ENCODE peak calls at places on chromosomes 12 and 14, in eight cellular contexts. One of them, this sample, is unnamed.

GRCh38 chr14:54627718-54628345 is 60.9 kb downstream of the SAMD4A start:
- DNase-seq in fibroblast of lung: peak
- DNase-seq in ascending aorta: peak
- DNase-seq in cardiac fibroblast: peak
- DNase-seq in foreskin fibroblast: peak
- DNase-seq in SK-N-SH: peak
- DNase-seq in bronchial epithelial cell: no peak
- DNase-seq in tibial artery: peak
- DNase-seq in this sample: no peak

GRCh38 chr14:65302571-65303184 is 109.9 kb upstream of the FUT8 start:
- DNase-seq in fibroblast of lung: peak
- DNase-seq in ascending aorta: no peak
- DNase-seq in cardiac fibroblast: peak
- DNase-seq in foreskin fibroblast: no peak
- DNase-seq in SK-N-SH: no peak
- DNase-seq in bronchial epithelial cell: no peak
- DNase-seq in tibial artery: no peak
- DNase-seq in this sample: no peak

GRCh38 chr14:50088117-50088515 is 28.3 kb downstream of the VCPKMT start:
- DNase-seq in fibroblast of lung: no peak
- DNase-seq in ascending aorta: no peak
- DNase-seq in cardiac fibroblast: no peak
- DNase-seq in foreskin fibroblast: no peak
- DNase-seq in SK-N-SH: no peak
- DNase-seq in bronchial epithelial cell: no peak
- DNase-seq in tibial artery: no peak
- DNase-seq in this sample: no peak

GRCh38 chr12:94157891-94158495 is 9.6 kb downstream of the PLXNC1 start:
- DNase-seq in fibroblast of lung: no peak
- DNase-seq in ascending aorta: no peak
- DNase-seq in cardiac fibroblast: no peak
- DNase-seq in foreskin fibroblast: no peak
- DNase-seq in SK-N-SH: no peak
- DNase-seq in bronchial epithelial cell: no peak
- DNase-seq in tibial artery: no peak
- DNase-seq in this sample: no peak

GRCh38 chr14:91219505-91220389 is 24.8 kb downstream of the GPR68 start:
- DNase-seq in fibroblast of lung: no peak
- DNase-seq in ascending aorta: no peak
- DNase-seq in cardiac fibroblast: no peak
- DNase-seq in foreskin fibroblast: no peak
- DNase-seq in SK-N-SH: no peak
- DNase-seq in bronchial epithelial cell: no peak
- DNase-seq in tibial artery: no peak
- DNase-seq in this sample: no peak

GRCh38 chr12:122437656-122438121 is 15.2 kb upstream of the CLIP1 start:
- DNase-seq in fibroblast of lung: peak
- DNase-seq in ascending aorta: peak
- DNase-seq in cardiac fibroblast: peak
- DNase-seq in foreskin fibroblast: peak
- DNase-seq in SK-N-SH: no peak
- DNase-seq in bronchial epithelial cell: peak
- DNase-seq in tibial artery: peak
- DNase-seq in this sample: no peak

GRCh38 chr14:91303091-91303923 is 58.8 kb upstream of the GPR68 start:
- DNase-seq in fibroblast of lung: no peak
- DNase-seq in ascending aorta: no peak
- DNase-seq in cardiac fibroblast: peak
- DNase-seq in foreskin fibroblast: peak
- DNase-seq in SK-N-SH: peak
- DNase-seq in bronchial epithelial cell: peak
- DNase-seq in tibial artery: no peak
- DNase-seq in this sample: no peak

GRCh38 chr14:20707622-20708021 is 19.1 kb downstream of the ANG start:
- DNase-seq in fibroblast of lung: peak
- DNase-seq in ascending aorta: no peak
- DNase-seq in cardiac fibroblast: peak
- DNase-seq in foreskin fibroblast: no peak
- DNase-seq in SK-N-SH: no peak
- DNase-seq in bronchial epithelial cell: peak
- DNase-seq in tibial artery: no peak
- DNase-seq in this sample: no peak

GRCh38 chr12:22658214-22658613 is 33.2 kb downstream of the ETNK1 start:
- DNase-seq in fibroblast of lung: peak
- DNase-seq in ascending aorta: no peak
- DNase-seq in cardiac fibroblast: peak
- DNase-seq in foreskin fibroblast: peak
- DNase-seq in SK-N-SH: no peak
- DNase-seq in bronchial epithelial cell: peak
- DNase-seq in tibial artery: no peak
- DNase-seq in this sample: peak

GRCh38 chr14:31110872-31111271 is 84.7 kb upstream of the STRN3 start:
- DNase-seq in fibroblast of lung: no peak
- DNase-seq in ascending aorta: no peak
- DNase-seq in cardiac fibroblast: peak
- DNase-seq in foreskin fibroblast: no peak
- DNase-seq in SK-N-SH: no peak
- DNase-seq in bronchial epithelial cell: no peak
- DNase-seq in tibial artery: no peak
- DNase-seq in this sample: no peak

GRCh38 chr14:92874961-92875360 is 48.0 kb upstream of the CHGA start:
- DNase-seq in fibroblast of lung: no peak
- DNase-seq in ascending aorta: no peak
- DNase-seq in cardiac fibroblast: no peak
- DNase-seq in foreskin fibroblast: no peak
- DNase-seq in SK-N-SH: no peak
- DNase-seq in bronchial epithelial cell: no peak
- DNase-seq in tibial artery: no peak
- DNase-seq in this sample: no peak

GRCh38 chr14:105387530-105387922 is 10.8 kb upstream of the TEX22 start:
- DNase-seq in fibroblast of lung: no peak
- DNase-seq in ascending aorta: no peak
- DNase-seq in cardiac fibroblast: no peak
- DNase-seq in foreskin fibroblast: no peak
- DNase-seq in SK-N-SH: no peak
- DNase-seq in bronchial epithelial cell: no peak
- DNase-seq in tibial artery: no peak
- DNase-seq in this sample: no peak

GRCh38 chr12:48978741-48979601 is 849 bp downstream of the WNT1 start:
- DNase-seq in fibroblast of lung: no peak
- DNase-seq in ascending aorta: no peak
- DNase-seq in cardiac fibroblast: no peak
- DNase-seq in foreskin fibroblast: peak
- DNase-seq in SK-N-SH: no peak
- DNase-seq in bronchial epithelial cell: no peak
- DNase-seq in tibial artery: no peak
- DNase-seq in this sample: no peak
- H3K4me3 ChIP-seq in fibroblast of lung: peak
- H3K4me3 ChIP-seq in ascending aorta: peak
- H3K4me3 ChIP-seq in cardiac fibroblast: no peak
- H3K4me3 ChIP-seq in foreskin fibroblast: no peak
- H3K4me3 ChIP-seq in SK-N-SH: peak
- H3K4me3 ChIP-seq in bronchial epithelial cell: no peak
- H3K4me3 ChIP-seq in tibial artery: peak
- H3K4me3 ChIP-seq in this sample: no peak

GRCh38 chr12:124713436-124714082 is 146.1 kb upstream of the NCOR2 start:
- DNase-seq in fibroblast of lung: peak
- DNase-seq in ascending aorta: peak
- DNase-seq in cardiac fibroblast: peak
- DNase-seq in foreskin fibroblast: peak
- DNase-seq in SK-N-SH: peak
- DNase-seq in bronchial epithelial cell: peak
- DNase-seq in tibial artery: peak
- DNase-seq in this sample: no peak
- H3K4me3 ChIP-seq in fibroblast of lung: peak
- H3K4me3 ChIP-seq in ascending aorta: peak
- H3K4me3 ChIP-seq in cardiac fibroblast: peak
- H3K4me3 ChIP-seq in foreskin fibroblast: peak
- H3K4me3 ChIP-seq in SK-N-SH: peak
- H3K4me3 ChIP-seq in bronchial epithelial cell: no peak
- H3K4me3 ChIP-seq in tibial artery: peak
- H3K4me3 ChIP-seq in this sample: no peak

DNA sequence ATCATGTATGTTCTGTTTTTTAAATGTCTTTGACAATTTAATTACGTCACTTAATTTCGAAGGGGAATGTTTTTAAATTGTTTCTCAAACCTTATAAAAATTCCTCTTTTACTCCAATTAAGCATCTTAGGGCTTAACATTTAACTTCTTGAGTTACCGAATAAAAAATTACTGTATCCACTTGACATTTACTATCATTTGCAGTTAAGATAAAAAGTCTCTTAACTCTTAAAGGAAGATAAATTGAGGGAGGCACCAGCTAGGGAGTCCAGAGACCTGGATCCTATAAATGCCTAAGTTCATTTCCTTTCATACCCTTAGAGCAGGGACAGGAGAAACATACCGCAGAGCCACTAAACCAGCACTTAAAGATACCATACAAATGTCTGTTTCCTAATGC is 71.5 kb downstream of the GALNT4 start:
- DNase-seq in fibroblast of lung: no peak
- DNase-seq in ascending aorta: no peak
- DNase-seq in cardiac fibroblast: no peak
- DNase-seq in foreskin fibroblast: no peak
- DNase-seq in SK-N-SH: no peak
- DNase-seq in bronchial epithelial cell: no peak
- DNase-seq in tibial artery: no peak
- DNase-seq in this sample: no peak
- H3K4me3 ChIP-seq in fibroblast of lung: no peak
- H3K4me3 ChIP-seq in ascending aorta: peak
- H3K4me3 ChIP-seq in cardiac fibroblast: no peak
- H3K4me3 ChIP-seq in foreskin fibroblast: no peak
- H3K4me3 ChIP-seq in SK-N-SH: no peak
- H3K4me3 ChIP-seq in bronchial epithelial cell: no peak
- H3K4me3 ChIP-seq in tibial artery: no peak
- H3K4me3 ChIP-seq in this sample: no peak

DNA sequence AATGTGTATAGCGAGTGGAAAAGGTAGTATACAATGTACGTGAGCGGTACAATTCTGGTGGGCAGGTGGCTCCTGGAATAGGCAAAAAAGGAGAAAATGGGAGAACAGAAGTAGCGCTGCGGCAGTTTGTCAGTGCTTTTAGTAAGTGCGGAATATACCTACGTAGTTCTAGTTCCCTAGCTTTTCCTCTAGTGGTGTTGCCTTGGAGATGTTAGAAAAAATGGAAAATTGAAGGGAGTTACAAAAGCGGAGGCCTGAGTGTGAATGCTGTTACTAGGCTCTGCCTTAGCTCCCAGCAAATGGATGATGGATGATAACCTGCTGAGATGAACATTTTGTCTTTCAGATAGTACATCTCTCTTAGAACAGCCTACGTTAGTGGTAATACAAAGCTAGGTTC is 1.1 kb downstream of the TTC8 start:
- DNase-seq in fibroblast of lung: peak
- DNase-seq in ascending aorta: no peak
- DNase-seq in cardiac fibroblast: no peak
- DNase-seq in foreskin fibroblast: no peak
- DNase-seq in SK-N-SH: peak
- DNase-seq in bronchial epithelial cell: no peak
- DNase-seq in tibial artery: no peak
- DNase-seq in this sample: no peak
- H3K4me3 ChIP-seq in fibroblast of lung: peak
- H3K4me3 ChIP-seq in ascending aorta: peak
- H3K4me3 ChIP-seq in cardiac fibroblast: peak
- H3K4me3 ChIP-seq in foreskin fibroblast: peak
- H3K4me3 ChIP-seq in SK-N-SH: peak
- H3K4me3 ChIP-seq in bronchial epithelial cell: no peak
- H3K4me3 ChIP-seq in tibial artery: peak
- H3K4me3 ChIP-seq in this sample: peak

GRCh38 chr12:12736759-12737676 is 19.9 kb downstream of the CDKN1B start:
- DNase-seq in fibroblast of lung: peak
- DNase-seq in ascending aorta: peak
- DNase-seq in cardiac fibroblast: peak
- DNase-seq in foreskin fibroblast: peak
- DNase-seq in SK-N-SH: peak
- DNase-seq in bronchial epithelial cell: peak
- DNase-seq in tibial artery: peak
- DNase-seq in this sample: no peak

GRCh38 chr12:12734561-12735071 is 17.4 kb downstream of the CDKN1B start:
- DNase-seq in fibroblast of lung: peak
- DNase-seq in ascending aorta: no peak
- DNase-seq in cardiac fibroblast: no peak
- DNase-seq in foreskin fibroblast: peak
- DNase-seq in SK-N-SH: no peak
- DNase-seq in bronchial epithelial cell: no peak
- DNase-seq in tibial artery: no peak
- DNase-seq in this sample: no peak

GRCh38 chr12:12733118-12733517 is 15.9 kb downstream of the CDKN1B start:
- DNase-seq in fibroblast of lung: no peak
- DNase-seq in ascending aorta: no peak
- DNase-seq in cardiac fibroblast: no peak
- DNase-seq in foreskin fibroblast: no peak
- DNase-seq in SK-N-SH: no peak
- DNase-seq in bronchial epithelial cell: no peak
- DNase-seq in tibial artery: no peak
- DNase-seq in this sample: no peak

GRCh38 chr12:12734054-12734453 is 16.9 kb downstream of the CDKN1B start:
- DNase-seq in fibroblast of lung: peak
- DNase-seq in ascending aorta: no peak
- DNase-seq in cardiac fibroblast: no peak
- DNase-seq in foreskin fibroblast: peak
- DNase-seq in SK-N-SH: no peak
- DNase-seq in bronchial epithelial cell: no peak
- DNase-seq in tibial artery: no peak
- DNase-seq in this sample: no peak

DNA sequence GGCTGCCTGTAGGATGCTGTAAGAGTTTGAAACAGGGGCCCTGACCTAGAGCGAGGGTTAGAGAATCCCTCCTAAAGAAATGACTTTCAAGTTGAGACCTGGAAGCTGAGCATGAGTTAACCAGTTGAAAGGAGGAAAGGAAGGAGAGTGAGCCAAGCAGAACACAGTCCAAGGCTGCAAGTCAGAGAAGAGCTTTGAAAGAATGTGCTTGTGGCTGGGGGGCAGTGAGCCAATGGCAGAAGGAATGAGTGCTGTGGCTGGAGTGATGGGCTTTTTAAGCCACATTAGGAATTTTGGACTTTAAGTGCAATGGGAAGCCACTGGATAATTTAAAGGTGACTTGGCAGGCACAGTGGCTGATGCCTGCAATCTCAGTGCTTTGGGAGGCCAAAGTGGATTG is 18.1 kb downstream of the CDKN1B start:
- DNase-seq in fibroblast of lung: peak
- DNase-seq in ascending aorta: no peak
- DNase-seq in cardiac fibroblast: peak
- DNase-seq in foreskin fibroblast: peak
- DNase-seq in SK-N-SH: no peak
- DNase-seq in bronchial epithelial cell: no peak
- DNase-seq in tibial artery: no peak
- DNase-seq in this sample: no peak
- H3K4me3 ChIP-seq in fibroblast of lung: peak
- H3K4me3 ChIP-seq in ascending aorta: no peak
- H3K4me3 ChIP-seq in cardiac fibroblast: no peak
- H3K4me3 ChIP-seq in foreskin fibroblast: peak
- H3K4me3 ChIP-seq in SK-N-SH: no peak
- H3K4me3 ChIP-seq in bronchial epithelial cell: no peak
- H3K4me3 ChIP-seq in tibial artery: no peak
- H3K4me3 ChIP-seq in this sample: no peak

This sample was measured in skeletal muscle cell.